ENCODE peak calls at places on chromosomes 6 and 20, in seven cellular contexts. L, K, T, Z, C, W and D are unnamed samples.
A peak's percentile ranks its signal among the peaks of the same experiment; 100 is the strongest.

GRCh38 chr20:23161968-23162696 is 76.0 kb upstream of the CD93 start:
- DNase-seq in T (peak; percentile 70), Z (peak; percentile 21), C (no peak), K (no peak), W (peak; percentile 15), L (peak; percentile 71), D (no peak)

GRCh38 chr6:47690209-47690608 is 8.2 kb upstream of the ADGRF4 start:
- DNase-seq in Z (no peak), T (no peak), C (no peak), W (no peak), L (no peak), K (no peak), D (no peak)

GRCh38 chr6:152669894-152670293 is 27.8 kb upstream of the MYCT1 start:
- DNase-seq in Z (peak; percentile 60), T (peak; percentile 52), K (no peak), W (no peak), C (no peak), L (peak; percentile 22), D (peak; percentile 53)

GRCh38 chr6:52566853-52567279 is 10.0 kb downstream of the TRAM2 start:
- DNase-seq in L (peak; percentile 91), K (no peak), W (no peak), Z (no peak), T (no peak), C (peak; percentile 100), D (no peak)

GRCh38 chr20:53216856-53217576 is 244.9 kb downstream of the TSHZ2 start:
- DNase-seq in L (peak; percentile 45), C (no peak), Z (peak; percentile 76), W (peak; percentile 41), K (peak; percentile 49), T (peak; percentile 4), D (peak; percentile 77)

GRCh38 chr20:7704021-7704420 is 236.2 kb downstream of the HAO1 start:
- DNase-seq in K (no peak), Z (peak; percentile 36), C (no peak), T (no peak), L (no peak), W (no peak), D (no peak)

GRCh38 chr6:166467436-166468000 is 84.8 kb upstream of the MPC1 start:
- DNase-seq in Z (peak; percentile 65), K (no peak), C (no peak), L (no peak), W (no peak), T (no peak), D (no peak)

GRCh38 chr6:166999845-167000253 is 652 bp downstream of the CEP43 start:
- DNase-seq in Z (no peak), C (no peak), W (no peak), K (no peak), T (no peak), L (no peak), D (peak; percentile 41)

GRCh38 chr6:10099086-10099499 is 315.8 kb downstream of the TFAP2A start:
- DNase-seq in L (no peak), K (no peak), T (no peak), W (peak; percentile 38), C (no peak), Z (peak; percentile 30), D (no peak)

GRCh38 chr20:38220587-38220986 is 39.9 kb downstream of the KIAA1755 start:
- DNase-seq in Z (no peak), W (no peak), T (no peak), C (no peak), K (no peak), L (no peak), D (no peak)